ENCODE peak calls at places on chromosomes 13 and 19, in six cellular contexts. H is uterus, F is A549, J is adrenal gland, Y is heart left ventricle, O is IMR-90. L is an unnamed sample.

GRCh38 chr13:38537026-38537425 is 149.9 kb upstream of the FREM2 start:
- DNase-seq in J (no peak), H (no peak), Y (no peak), F (no peak), O (no peak), L (no peak)

GRCh38 chr13:20127563-20128458 is 33.0 kb downstream of the GJA3 start:
- DNase-seq in O (peak), F (peak), Y (peak), J (peak), H (peak), L (peak)

GRCh38 chr13:20192470-20193141 is at the start of gene GJB2:
- DNase-seq in H (no peak), F (no peak), O (no peak), J (no peak), Y (no peak), L (no peak)

GRCh38 chr19:46000497-46001246 is 5.4 kb downstream of the CCDC61 start:
- DNase-seq in J (peak), F (no peak), O (no peak), Y (no peak), H (no peak), L (no peak)

GRCh38 chr19:17953869-17954268 is 13.0 kb upstream of the KCNN1 start:
- DNase-seq in H (no peak), O (no peak), F (no peak), Y (no peak), J (no peak), L (no peak)

GRCh38 chr19:49116544-49116943 is 2.4 kb downstream of the LIN7B start:
- DNase-seq in Y (no peak), H (no peak), J (no peak), F (no peak), O (no peak), L (no peak)

GRCh38 chr19:18274303-18274775 is at the start of gene IQCN:
- DNase-seq in H (peak), J (peak), F (peak), O (no peak), Y (no peak), L (peak)

GRCh38 chr13:110387451-110388140 is 80.5 kb downstream of the COL4A2 start:
- DNase-seq in J (peak), F (no peak), Y (peak), O (peak), H (peak), L (peak)

GRCh38 chr13:51444922-51445321 is 7.9 kb downstream of the INTS6 start:
- DNase-seq in O (peak), Y (no peak), F (peak), H (no peak), J (no peak), L (no peak)

GRCh38 chr19:5558101-5558621 is 9.6 kb downstream of the TINCR start:
- DNase-seq in Y (no peak), F (no peak), O (no peak), J (no peak), H (no peak), L (no peak)

GRCh38 chr13:114129649-114130062 is 2.8 kb downstream of the RASA3 start:
- DNase-seq in O (no peak), H (no peak), J (no peak), F (no peak), Y (no peak), L (no peak)

GRCh38 chr13:97659602-97660001 is 225.6 kb downstream of the RAP2A start:
- DNase-seq in O (peak), F (peak), J (peak), H (no peak), Y (no peak), L (no peak)

GRCh38 chr19:33248954-33249613 is 23.4 kb upstream of the SLC7A10 start:
- DNase-seq in Y (no peak), J (peak), H (no peak), F (peak), O (no peak), L (no peak)

GRCh38 chr19:39937094-39937493 is 2.7 kb upstream of the FCGBP start:
- DNase-seq in Y (no peak), J (no peak), H (no peak), F (no peak), O (no peak), L (no peak)

GRCh38 chr19:14394167-14394566 is 12.9 kb downstream of the ADGRE5 start:
- DNase-seq in Y (no peak), J (no peak), O (no peak), F (no peak), H (no peak), L (no peak)

GRCh38 chr19:48907671-48908070 is 7.6 kb downstream of the NUCB1 start:
- DNase-seq in Y (no peak), H (no peak), O (no peak), F (no peak), J (no peak), L (no peak)

GRCh38 chr13:80473695-80474094 is 132.8 kb upstream of the SPRY2 start:
- DNase-seq in Y (no peak), F (peak), O (peak), H (no peak), J (no peak), L (no peak)

GRCh38 chr13:80469841-80470378 is 129.0 kb upstream of the SPRY2 start:
- DNase-seq in Y (peak), O (peak), F (peak), H (peak), J (peak), L (peak)

GRCh38 chr13:80463673-80464352 is 122.9 kb upstream of the SPRY2 start:
- DNase-seq in O (no peak), J (no peak), Y (no peak), F (no peak), H (no peak), L (no peak)

GRCh38 chr13:80465321-80465720 is 124.4 kb upstream of the SPRY2 start:
- DNase-seq in H (no peak), F (no peak), J (no peak), O (no peak), Y (no peak), L (no peak)

DNA sequence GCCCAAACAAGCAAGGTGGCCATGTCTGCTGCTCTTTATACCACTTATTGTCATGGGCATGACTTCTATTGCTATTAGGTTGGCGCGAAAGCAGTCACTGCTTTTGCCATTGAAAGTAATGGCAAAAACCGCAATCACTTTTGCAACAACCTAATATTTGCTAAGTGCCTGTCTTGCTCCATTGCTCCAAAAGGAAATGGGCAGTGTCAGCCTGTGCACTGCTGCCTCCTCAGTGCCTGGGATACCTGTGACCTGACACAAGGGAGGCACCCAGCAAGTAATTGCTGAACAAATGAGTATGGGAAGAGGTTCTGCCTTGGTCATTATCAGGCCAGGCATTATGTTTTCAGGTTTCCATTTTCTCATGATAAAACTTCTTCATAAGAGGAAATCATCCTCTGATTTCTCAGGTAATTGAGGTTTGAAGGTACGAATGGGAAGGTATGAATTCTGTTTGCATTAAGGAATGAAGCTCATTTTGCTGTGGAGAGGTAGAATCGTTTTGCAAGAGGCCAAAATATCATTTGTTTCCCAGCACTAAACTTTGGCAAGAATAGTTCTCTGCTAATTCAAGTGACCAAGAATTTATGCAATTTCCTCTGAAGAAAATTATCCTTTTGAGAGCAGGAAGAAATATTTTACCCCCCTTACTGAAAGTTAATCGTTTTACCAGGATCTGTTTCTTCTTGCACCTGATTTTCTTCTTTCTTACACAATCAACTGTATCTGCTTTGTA is 128.3 kb upstream of the SPRY2 start:
- DNase-seq in H (no peak), O (no peak), Y (no peak), F (no peak), J (no peak), L (no peak)
- H3K27ac ChIP-seq in H (peak), O (no peak), Y (peak), F (peak), J (peak), L (no peak)

GRCh38 chr13:41193919-41194824 is at the start of gene KBTBD7:
- DNase-seq in F (peak), O (peak), J (peak), H (peak), Y (peak), L (peak)
- TF ChIP-seq POLR2A in F (peak), O (peak), J (peak), H (peak), Y (peak), L (peak)

GRCh38 chr19:36203293-36203692 is 11.2 kb downstream of the ZNF565 start:
- DNase-seq in H (no peak), Y (no peak), J (no peak), O (no peak), F (no peak), L (no peak)
- H3K27ac ChIP-seq in H (no peak), Y (no peak), J (no peak), O (no peak), F (no peak), L (no peak)

GRCh38 chr13:100088648-100089601 is at the start of gene PCCA:
- DNase-seq in F (peak), H (peak), O (peak), Y (peak), J (peak), L (peak)
- TF ChIP-seq POLR2A in F (peak), H (peak), O (no peak), Y (peak), J (peak), L (peak)

GRCh38 chr13:73307481-73307880 is 248.7 kb downstream of the KLF5 start:
- DNase-seq in J (no peak), O (peak), F (no peak), Y (no peak), H (no peak), L (no peak)

GRCh38 chr13:73303858-73304257 is 245.1 kb downstream of the KLF5 start:
- DNase-seq in F (no peak), J (no peak), Y (no peak), O (peak), H (no peak), L (no peak)

GRCh38 chr13:73306688-73307087 is 247.9 kb downstream of the KLF5 start:
- DNase-seq in H (no peak), F (no peak), J (no peak), Y (no peak), O (no peak), L (no peak)

GRCh38 chr13:73300718-73301425 is 242.1 kb downstream of the KLF5 start:
- DNase-seq in H (no peak), O (no peak), F (peak), Y (no peak), J (no peak), L (no peak)

GRCh38 chr13:73304442-73304841 is 245.6 kb downstream of the KLF5 start:
- DNase-seq in H (no peak), O (no peak), Y (no peak), F (no peak), J (no peak), L (no peak)
- H3K27ac ChIP-seq in H (no peak), O (no peak), Y (no peak), F (no peak), J (no peak), L (no peak)